ENCODE peak calls at places on chromosomes 11 and 22, in four cellular contexts. One of them, this sample, is unnamed. For H3K36me3 and H3K27me3, the result is how much of the 10 kb centered on the place peaks cover.

GRCh38 chr11:4680341-4680740 is 17.3 kb downstream of the OR51E2 start:
- DNase-seq in ascending aorta: no peak
- DNase-seq in neural progenitor cell: no peak
- DNase-seq in IMR-90: no peak
- DNase-seq in this sample: no peak

GRCh38 chr22:48358886-48359612 is 1468.6 kb downstream of the BRD1 start:
- DNase-seq in neural progenitor cell: no peak
- DNase-seq in ascending aorta: no peak
- DNase-seq in IMR-90: no peak
- DNase-seq in this sample: no peak

GRCh38 chr11:119352857-119353260 is 6.4 kb upstream of the MFRP start:
- DNase-seq in neural progenitor cell: no peak
- DNase-seq in ascending aorta: no peak
- DNase-seq in IMR-90: no peak
- DNase-seq in this sample: peak

GRCh38 chr22:43723816-43724215 is 88.3 kb downstream of the EFCAB6 start:
- DNase-seq in IMR-90: peak
- DNase-seq in neural progenitor cell: no peak
- DNase-seq in ascending aorta: no peak
- DNase-seq in this sample: no peak

GRCh38 chr11:64759722-64760719 is at the start of gene PYGM:
- DNase-seq in ascending aorta: peak
- DNase-seq in neural progenitor cell: peak
- DNase-seq in IMR-90: no peak
- DNase-seq in this sample: peak

GRCh38 chr22:24474649-24475048 is 20.5 kb upstream of the UPB1 start:
- DNase-seq in ascending aorta: no peak
- DNase-seq in IMR-90: peak
- DNase-seq in neural progenitor cell: no peak
- DNase-seq in this sample: no peak

GRCh38 chr11:1460396-1460795 is 26.2 kb downstream of the MOB2 start:
- DNase-seq in IMR-90: peak
- DNase-seq in neural progenitor cell: no peak
- DNase-seq in ascending aorta: peak
- DNase-seq in this sample: no peak

GRCh38 chr11:21464601-21465193 is 728.2 kb upstream of the ANO5 start:
- DNase-seq in IMR-90: no peak
- DNase-seq in neural progenitor cell: no peak
- DNase-seq in ascending aorta: no peak
- DNase-seq in this sample: no peak

GRCh38 chr22:26585104-26585790 is 4.7 kb downstream of the TPST2 start:
- DNase-seq in ascending aorta: peak
- DNase-seq in neural progenitor cell: no peak
- DNase-seq in IMR-90: peak
- DNase-seq in this sample: no peak

GRCh38 chr22:25487508-25487907 is 77.0 kb upstream of the GRK3 start:
- DNase-seq in ascending aorta: no peak
- DNase-seq in neural progenitor cell: no peak
- DNase-seq in IMR-90: no peak
- DNase-seq in this sample: no peak

GRCh38 chr11:66418168-66418985 is 2.5 kb upstream of the NPAS4 start:
- DNase-seq in neural progenitor cell: peak
- DNase-seq in ascending aorta: peak
- DNase-seq in IMR-90: peak
- DNase-seq in this sample: peak

GRCh38 chr11:57480409-57481137 is 20.2 kb downstream of the RTN4RL2 start:
- DNase-seq in ascending aorta: peak
- DNase-seq in neural progenitor cell: peak
- DNase-seq in IMR-90: peak
- DNase-seq in this sample: peak

GRCh38 chr11:34439521-34440258 is 956 bp downstream of the CAT start:
- DNase-seq in ascending aorta: no peak
- DNase-seq in IMR-90: no peak
- DNase-seq in neural progenitor cell: no peak
- DNase-seq in this sample: no peak

GRCh38 chr11:126718319-126718718 is 282.3 kb downstream of the KIRREL3 start:
- DNase-seq in ascending aorta: no peak
- DNase-seq in neural progenitor cell: no peak
- DNase-seq in IMR-90: peak
- DNase-seq in this sample: no peak

GRCh38 chr11:45930031-45930794 is 7.8 kb downstream of the LARGE2 start:
- DNase-seq in neural progenitor cell: no peak
- DNase-seq in IMR-90: no peak
- DNase-seq in ascending aorta: no peak
- DNase-seq in this sample: peak

GRCh38 chr11:2518983-2519340 is 74.2 kb downstream of the KCNQ1 start:
- DNase-seq in ascending aorta: peak
- DNase-seq in neural progenitor cell: peak
- DNase-seq in IMR-90: no peak
- DNase-seq in this sample: peak

GRCh38 chr11:1437500-1437899 is 47.8 kb downstream of the BRSK2 start:
- DNase-seq in ascending aorta: no peak
- DNase-seq in IMR-90: peak
- DNase-seq in neural progenitor cell: peak
- DNase-seq in this sample: peak

GRCh38 chr22:48488611-48489456 is 1338.8 kb downstream of the BRD1 start:
- DNase-seq in neural progenitor cell: peak
- DNase-seq in ascending aorta: no peak
- DNase-seq in IMR-90: no peak
- DNase-seq in this sample: peak

GRCh38 chr11:18792066-18792591 is 531 bp upstream of the PTPN5 start:
- DNase-seq in neural progenitor cell: no peak
- DNase-seq in IMR-90: no peak
- DNase-seq in ascending aorta: no peak
- DNase-seq in this sample: no peak

GRCh38 chr11:66371627-66372415 is at the start of gene SLC29A2:
- DNase-seq in ascending aorta: no peak
- DNase-seq in IMR-90: no peak
- DNase-seq in neural progenitor cell: peak
- DNase-seq in this sample: peak

GRCh38 chr22:19962909-19963806 is 21.5 kb upstream of the TXNRD2 start:
- DNase-seq in neural progenitor cell: no peak
- DNase-seq in IMR-90: peak
- DNase-seq in ascending aorta: no peak
- DNase-seq in this sample: peak

GRCh38 chr11:109222730-109223129 is 199.3 kb upstream of the C11orf87 start:
- DNase-seq in IMR-90: no peak
- DNase-seq in neural progenitor cell: no peak
- DNase-seq in ascending aorta: no peak
- DNase-seq in this sample: no peak

GRCh38 chr11:503179-503981 is 3.7 kb downstream of the RNH1 start:
- DNase-seq in neural progenitor cell: no peak
- DNase-seq in IMR-90: peak
- DNase-seq in ascending aorta: peak
- DNase-seq in this sample: no peak

GRCh38 chr22:44366372-44367310 is 53.9 kb upstream of the SHISAL1 start:
- DNase-seq in neural progenitor cell: no peak
- DNase-seq in ascending aorta: no peak
- DNase-seq in IMR-90: peak
- DNase-seq in this sample: no peak

GRCh38 chr11:62677160-62677559 is 1.7 kb downstream of the UBXN1 start:
- DNase-seq in IMR-90: no peak
- DNase-seq in ascending aorta: no peak
- DNase-seq in neural progenitor cell: no peak
- DNase-seq in this sample: no peak

GRCh38 chr22:42080287-42080686 is 787 bp downstream of the SMDT1 start:
- DNase-seq in ascending aorta: no peak
- DNase-seq in IMR-90: peak
- DNase-seq in neural progenitor cell: peak
- DNase-seq in this sample: no peak

DNA sequence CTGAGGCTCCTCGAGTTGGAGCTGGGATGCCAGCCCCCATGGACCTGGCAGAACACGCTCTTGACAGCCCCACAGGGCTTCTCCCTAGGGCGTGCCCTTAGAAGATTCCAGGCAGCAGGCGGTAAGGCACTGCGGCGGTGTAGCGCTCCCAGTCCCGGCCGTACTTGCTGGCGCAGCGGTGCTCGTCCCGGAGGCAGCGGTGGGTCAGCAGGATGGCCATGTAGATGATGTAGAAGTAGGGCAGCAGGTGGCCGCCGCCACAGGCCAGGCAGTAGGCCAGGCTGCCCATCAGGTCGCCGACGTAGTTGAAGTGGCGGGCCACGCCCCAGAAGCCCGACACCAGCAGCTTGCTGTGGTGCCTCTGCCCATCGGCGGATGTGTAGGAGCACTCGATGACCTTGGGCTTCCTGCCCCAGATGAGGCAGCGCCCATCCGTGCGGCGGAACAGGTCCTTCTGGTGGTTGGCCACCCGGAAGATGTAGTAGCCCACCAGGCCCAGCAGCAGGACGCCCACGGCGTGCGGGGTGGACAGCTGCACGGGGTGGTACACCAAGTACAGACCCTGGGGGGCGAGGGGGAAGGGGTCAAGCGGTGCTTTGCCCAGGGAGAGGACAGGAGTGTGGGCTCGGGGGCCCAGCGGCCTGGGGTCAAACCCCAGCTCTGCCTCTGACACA is 12.8 kb downstream of the DHCR7 start:
- DNase-seq in neural progenitor cell: no peak
- DNase-seq in ascending aorta: no peak
- DNase-seq in IMR-90: no peak
- DNase-seq in this sample: no peak
- H3K36me3 ChIP-seq in neural progenitor cell: under half
- H3K36me3 ChIP-seq in ascending aorta: under half
- H3K36me3 ChIP-seq in IMR-90: under half
- H3K36me3 ChIP-seq in this sample: under half

GRCh38 chr11:116840224-116840745 is 2.9 kb upstream of the APOA1 start:
- DNase-seq in neural progenitor cell: peak
- DNase-seq in ascending aorta: no peak
- DNase-seq in IMR-90: peak
- DNase-seq in this sample: peak
- H3K4me3 ChIP-seq in neural progenitor cell: no peak
- H3K4me3 ChIP-seq in ascending aorta: no peak
- H3K4me3 ChIP-seq in IMR-90: no peak
- H3K4me3 ChIP-seq in this sample: no peak

GRCh38 chr11:70577948-70578347 is 179.6 kb downstream of the CTTN start:
- DNase-seq in ascending aorta: no peak
- DNase-seq in IMR-90: no peak
- DNase-seq in neural progenitor cell: no peak
- DNase-seq in this sample: no peak
- H3K27me3 ChIP-seq in ascending aorta: under half
- H3K27me3 ChIP-seq in IMR-90: under half
- H3K27me3 ChIP-seq in neural progenitor cell: under half
- H3K27me3 ChIP-seq in this sample: under half

GRCh38 chr11:58654908-58655296 is 32.4 kb downstream of the CNTF start:
- DNase-seq in IMR-90: no peak
- DNase-seq in neural progenitor cell: no peak
- DNase-seq in ascending aorta: no peak
- DNase-seq in this sample: no peak

GRCh38 chr11:58654079-58654907 is 31.8 kb downstream of the CNTF start:
- DNase-seq in neural progenitor cell: peak
- DNase-seq in IMR-90: peak
- DNase-seq in ascending aorta: peak
- DNase-seq in this sample: peak

GRCh38 chr11:58659404-58659803 is 36.9 kb downstream of the CNTF start:
- DNase-seq in IMR-90: no peak
- DNase-seq in ascending aorta: no peak
- DNase-seq in neural progenitor cell: no peak
- DNase-seq in this sample: no peak

GRCh38 chr11:58658553-58659080 is 36.2 kb downstream of the CNTF start:
- DNase-seq in ascending aorta: no peak
- DNase-seq in neural progenitor cell: no peak
- DNase-seq in IMR-90: no peak
- DNase-seq in this sample: no peak

DNA sequence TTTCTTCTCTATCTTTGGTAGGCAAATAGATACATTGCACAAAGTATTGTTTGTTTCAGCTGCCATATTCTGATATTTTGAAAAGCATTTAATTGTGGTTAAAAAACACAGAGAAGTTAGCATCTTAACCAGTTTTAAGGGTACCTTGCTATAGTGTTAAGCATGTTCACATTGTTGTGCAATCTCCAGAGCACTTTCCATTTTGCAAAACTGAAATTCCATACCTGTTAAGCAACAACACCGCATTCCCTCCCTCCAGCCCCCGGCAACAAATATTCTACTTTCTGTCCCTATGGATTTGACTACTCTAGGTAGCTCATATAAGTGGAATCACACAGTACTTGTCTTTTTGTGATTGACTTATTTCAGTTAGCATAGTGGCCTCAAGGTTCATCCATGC is 33.9 kb downstream of the CNTF start:
- DNase-seq in IMR-90: no peak
- DNase-seq in neural progenitor cell: no peak
- DNase-seq in ascending aorta: no peak
- DNase-seq in this sample: no peak
- H3K36me3 ChIP-seq in IMR-90: under half
- H3K36me3 ChIP-seq in neural progenitor cell: under half
- H3K36me3 ChIP-seq in ascending aorta: under half
- H3K36me3 ChIP-seq in this sample: under half

DNA sequence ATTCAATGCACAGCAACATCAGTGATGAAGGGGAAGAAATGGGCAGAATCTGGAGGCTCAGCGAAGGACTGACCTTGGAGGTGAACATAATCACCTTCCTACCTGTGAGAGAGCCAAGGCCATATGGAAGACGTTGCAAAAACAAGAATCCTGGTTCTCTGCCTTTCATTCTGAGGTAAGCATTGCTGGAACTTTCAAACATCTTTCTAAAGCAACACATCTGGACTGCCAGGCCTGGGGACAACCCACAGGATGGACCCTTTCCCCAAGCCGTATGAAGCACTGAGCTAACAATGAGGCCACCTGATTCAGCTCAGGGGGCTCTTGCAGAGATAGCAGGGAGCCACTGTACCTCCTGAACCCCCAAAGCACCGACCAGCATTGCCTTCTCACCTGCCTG is 70.5 kb downstream of the ETS1 start:
- DNase-seq in neural progenitor cell: no peak
- DNase-seq in IMR-90: no peak
- DNase-seq in ascending aorta: no peak
- DNase-seq in this sample: no peak
- H3K4me3 ChIP-seq in neural progenitor cell: no peak
- H3K4me3 ChIP-seq in IMR-90: no peak
- H3K4me3 ChIP-seq in ascending aorta: peak
- H3K4me3 ChIP-seq in this sample: no peak

DNA sequence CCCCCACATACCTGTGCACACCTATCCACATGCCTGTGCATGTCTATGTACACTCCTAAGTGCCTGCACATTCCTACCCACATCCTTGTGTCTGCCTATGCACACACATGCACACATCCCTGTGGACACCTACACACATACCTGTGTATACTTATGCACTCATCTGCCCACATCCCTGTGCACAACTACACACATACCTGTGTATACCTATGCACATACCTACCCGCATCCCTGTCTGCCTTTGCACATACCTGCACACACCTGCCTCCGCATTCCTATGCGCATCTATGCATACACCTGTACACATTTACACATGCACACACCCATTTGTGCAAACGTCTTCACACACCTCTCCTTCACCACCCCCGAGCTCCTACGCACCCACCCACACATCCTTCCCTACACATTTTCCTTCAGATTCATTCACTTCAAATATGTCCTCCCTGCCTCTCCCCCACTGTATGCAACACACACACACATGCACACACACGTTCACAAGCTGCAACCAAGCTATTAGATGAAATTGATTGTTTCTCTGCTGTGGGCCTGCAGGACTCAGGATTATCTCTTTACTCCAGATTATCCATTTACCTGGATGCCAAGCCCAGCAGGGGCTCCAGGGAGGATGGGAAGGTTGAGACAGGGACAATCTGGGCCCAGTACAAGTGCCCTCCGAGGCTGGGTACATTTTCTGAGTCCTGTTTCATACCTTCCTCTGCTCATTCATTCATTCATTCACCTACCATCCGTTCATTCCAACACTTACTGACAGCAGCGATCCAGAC is 53.2 kb downstream of the TSPAN18 start:
- DNase-seq in IMR-90: no peak
- DNase-seq in ascending aorta: no peak
- DNase-seq in neural progenitor cell: no peak
- DNase-seq in this sample: peak
- H3K27me3 ChIP-seq in IMR-90: under half
- H3K27me3 ChIP-seq in ascending aorta: under half
- H3K27me3 ChIP-seq in neural progenitor cell: under half
- H3K27me3 ChIP-seq in this sample: under half